ENCODE peak calls at places on chromosomes 12 and 14, in ten cellular contexts. One of them, this sample, is unnamed.

GRCh38 chr12:63918788-63919300 is 74.3 kb downstream of the SRGAP1 start:
- DNase-seq in GM20000: no peak
- DNase-seq in A172: peak; percentile 69
- DNase-seq in cortex of kidney: no peak
- DNase-seq in nephron progenitor cell: no peak
- DNase-seq in endothelial cell of umbilical vein: peak; percentile 81
- DNase-seq in cardiac fibroblast: peak; percentile 97
- DNase-seq in SK-N-SH: no peak
- DNase-seq in SHP77: no peak
- DNase-seq in H4: peak; percentile 95
- DNase-seq in this sample: no peak

GRCh38 chr12:57008113-57008687 is 1.9 kb upstream of the ZBTB39 start:
- DNase-seq in nephron progenitor cell: no peak
- DNase-seq in cardiac fibroblast: peak; percentile 77
- DNase-seq in H4: peak; percentile 67
- DNase-seq in SK-N-SH: peak; percentile 72
- DNase-seq in SHP77: peak; percentile 53
- DNase-seq in GM20000: peak; percentile 74
- DNase-seq in endothelial cell of umbilical vein: peak; percentile 73
- DNase-seq in cortex of kidney: no peak
- DNase-seq in A172: peak; percentile 50
- DNase-seq in this sample: peak; percentile 81

GRCh38 chr14:32403688-32404087 is 74.6 kb downstream of the AKAP6 start:
- DNase-seq in cardiac fibroblast: peak; percentile 29
- DNase-seq in H4: no peak
- DNase-seq in nephron progenitor cell: no peak
- DNase-seq in A172: no peak
- DNase-seq in cortex of kidney: no peak
- DNase-seq in GM20000: no peak
- DNase-seq in endothelial cell of umbilical vein: no peak
- DNase-seq in SHP77: no peak
- DNase-seq in SK-N-SH: no peak
- DNase-seq in this sample: no peak

GRCh38 chr14:21915814-21916213 is 242.2 kb upstream of the OR4E1 start:
- DNase-seq in endothelial cell of umbilical vein: peak; percentile 91
- DNase-seq in SHP77: no peak
- DNase-seq in cortex of kidney: no peak
- DNase-seq in A172: no peak
- DNase-seq in GM20000: no peak
- DNase-seq in SK-N-SH: no peak
- DNase-seq in nephron progenitor cell: no peak
- DNase-seq in cardiac fibroblast: peak; percentile 20
- DNase-seq in H4: peak; percentile 64
- DNase-seq in this sample: no peak

GRCh38 chr14:79551591-79551990 is 659.7 kb downstream of the DIO2 start:
- DNase-seq in SHP77: no peak
- DNase-seq in H4: no peak
- DNase-seq in GM20000: no peak
- DNase-seq in endothelial cell of umbilical vein: no peak
- DNase-seq in cortex of kidney: no peak
- DNase-seq in nephron progenitor cell: peak; percentile 3
- DNase-seq in SK-N-SH: no peak
- DNase-seq in cardiac fibroblast: no peak
- DNase-seq in A172: no peak
- DNase-seq in this sample: no peak

GRCh38 chr14:24241829-24242443 is 487 bp downstream of the TINF2 start:
- DNase-seq in GM20000: peak; percentile 89
- DNase-seq in nephron progenitor cell: peak; percentile 95
- DNase-seq in cardiac fibroblast: peak; percentile 93
- DNase-seq in A172: peak; percentile 26
- DNase-seq in H4: peak; percentile 78
- DNase-seq in SK-N-SH: peak; percentile 96
- DNase-seq in SHP77: peak; percentile 96
- DNase-seq in endothelial cell of umbilical vein: no peak
- DNase-seq in cortex of kidney: no peak
- DNase-seq in this sample: no peak

GRCh38 chr12:31989571-31989970 is 30.4 kb downstream of the RESF1 start:
- DNase-seq in nephron progenitor cell: no peak
- DNase-seq in A172: no peak
- DNase-seq in H4: no peak
- DNase-seq in GM20000: no peak
- DNase-seq in SHP77: no peak
- DNase-seq in SK-N-SH: no peak
- DNase-seq in cardiac fibroblast: no peak
- DNase-seq in cortex of kidney: no peak
- DNase-seq in endothelial cell of umbilical vein: no peak
- DNase-seq in this sample: no peak

GRCh38 chr12:76186507-76186906 is 102.0 kb upstream of the NAP1L1 start:
- DNase-seq in GM20000: no peak
- DNase-seq in cortex of kidney: no peak
- DNase-seq in cardiac fibroblast: no peak
- DNase-seq in nephron progenitor cell: no peak
- DNase-seq in A172: peak; percentile 59
- DNase-seq in SHP77: no peak
- DNase-seq in SK-N-SH: no peak
- DNase-seq in H4: no peak
- DNase-seq in endothelial cell of umbilical vein: no peak
- DNase-seq in this sample: no peak

GRCh38 chr12:111409403-111410228 is 3.9 kb downstream of the SH2B3 start:
- DNase-seq in nephron progenitor cell: peak; percentile 70
- DNase-seq in SK-N-SH: peak; percentile 80
- DNase-seq in A172: peak; percentile 95
- DNase-seq in SHP77: no peak
- DNase-seq in cortex of kidney: peak; percentile 6
- DNase-seq in GM20000: no peak
- DNase-seq in endothelial cell of umbilical vein: peak; percentile 84
- DNase-seq in H4: peak; percentile 59
- DNase-seq in cardiac fibroblast: peak; percentile 89
- DNase-seq in this sample: no peak

GRCh38 chr14:34539407-34540180 is at the start of gene EAPP:
- DNase-seq in GM20000: peak; percentile 94
- DNase-seq in H4: peak; percentile 97
- DNase-seq in nephron progenitor cell: peak; percentile 94
- DNase-seq in SK-N-SH: peak; percentile 96
- DNase-seq in SHP77: no peak
- DNase-seq in endothelial cell of umbilical vein: peak; percentile 96
- DNase-seq in cortex of kidney: no peak
- DNase-seq in cardiac fibroblast: peak; percentile 98
- DNase-seq in A172: peak; percentile 86
- DNase-seq in this sample: peak; percentile 98

GRCh38 chr14:100124551-100125088 is 34.8 kb downstream of the DEGS2 start:
- DNase-seq in nephron progenitor cell: no peak
- DNase-seq in A172: no peak
- DNase-seq in endothelial cell of umbilical vein: no peak
- DNase-seq in cortex of kidney: no peak
- DNase-seq in GM20000: no peak
- DNase-seq in H4: no peak
- DNase-seq in SK-N-SH: no peak
- DNase-seq in cardiac fibroblast: no peak
- DNase-seq in SHP77: no peak
- DNase-seq in this sample: no peak

GRCh38 chr12:20148241-20148640 is 220.1 kb upstream of the PDE3A start:
- DNase-seq in cardiac fibroblast: no peak
- DNase-seq in SHP77: no peak
- DNase-seq in A172: no peak
- DNase-seq in SK-N-SH: no peak
- DNase-seq in nephron progenitor cell: no peak
- DNase-seq in endothelial cell of umbilical vein: no peak
- DNase-seq in GM20000: no peak
- DNase-seq in H4: no peak
- DNase-seq in cortex of kidney: no peak
- DNase-seq in this sample: no peak

GRCh38 chr14:60647837-60648168 is 1.5 kb downstream of the SIX1 start:
- DNase-seq in SK-N-SH: no peak
- DNase-seq in SHP77: no peak
- DNase-seq in cardiac fibroblast: no peak
- DNase-seq in endothelial cell of umbilical vein: no peak
- DNase-seq in A172: no peak
- DNase-seq in cortex of kidney: no peak
- DNase-seq in GM20000: no peak
- DNase-seq in H4: no peak
- DNase-seq in nephron progenitor cell: no peak
- DNase-seq in this sample: no peak

GRCh38 chr14:73289308-73289707 is 52.0 kb downstream of the PAPLN start:
- DNase-seq in nephron progenitor cell: no peak
- DNase-seq in A172: no peak
- DNase-seq in endothelial cell of umbilical vein: no peak
- DNase-seq in H4: no peak
- DNase-seq in cortex of kidney: no peak
- DNase-seq in SHP77: no peak
- DNase-seq in SK-N-SH: no peak
- DNase-seq in cardiac fibroblast: no peak
- DNase-seq in GM20000: no peak
- DNase-seq in this sample: no peak

GRCh38 chr14:76268700-76269099 is 107.2 kb upstream of the ESRRB start:
- DNase-seq in cardiac fibroblast: no peak
- DNase-seq in A172: no peak
- DNase-seq in SK-N-SH: no peak
- DNase-seq in cortex of kidney: no peak
- DNase-seq in SHP77: no peak
- DNase-seq in GM20000: no peak
- DNase-seq in endothelial cell of umbilical vein: no peak
- DNase-seq in nephron progenitor cell: no peak
- DNase-seq in H4: no peak
- DNase-seq in this sample: no peak

GRCh38 chr12:2959194-2959507 is at the start of gene TEAD4:
- DNase-seq in H4: peak; percentile 81
- DNase-seq in GM20000: peak; percentile 87
- DNase-seq in endothelial cell of umbilical vein: peak; percentile 45
- DNase-seq in SK-N-SH: peak; percentile 94
- DNase-seq in cortex of kidney: no peak
- DNase-seq in nephron progenitor cell: peak; percentile 90
- DNase-seq in cardiac fibroblast: peak; percentile 74
- DNase-seq in SHP77: no peak
- DNase-seq in A172: peak; percentile 44
- DNase-seq in this sample: no peak

GRCh38 chr14:59482471-59483331 is 1.5 kb downstream of the L3HYPDH start:
- DNase-seq in GM20000: no peak
- DNase-seq in A172: peak; percentile 91
- DNase-seq in SHP77: no peak
- DNase-seq in endothelial cell of umbilical vein: peak; percentile 73
- DNase-seq in SK-N-SH: no peak
- DNase-seq in cortex of kidney: no peak
- DNase-seq in nephron progenitor cell: no peak
- DNase-seq in H4: peak; percentile 88
- DNase-seq in cardiac fibroblast: peak; percentile 95
- DNase-seq in this sample: peak; percentile 41

GRCh38 chr12:56677680-56678079 is 10.4 kb downstream of the PTGES3 start:
- DNase-seq in A172: no peak
- DNase-seq in nephron progenitor cell: no peak
- DNase-seq in SK-N-SH: no peak
- DNase-seq in SHP77: no peak
- DNase-seq in cardiac fibroblast: no peak
- DNase-seq in H4: no peak
- DNase-seq in endothelial cell of umbilical vein: no peak
- DNase-seq in GM20000: peak; percentile 19
- DNase-seq in cortex of kidney: no peak
- DNase-seq in this sample: no peak

GRCh38 chr12:25979059-25979458 is 20.6 kb downstream of the RASSF8 start:
- DNase-seq in cortex of kidney: no peak
- DNase-seq in GM20000: no peak
- DNase-seq in SK-N-SH: no peak
- DNase-seq in A172: no peak
- DNase-seq in H4: no peak
- DNase-seq in SHP77: no peak
- DNase-seq in cardiac fibroblast: no peak
- DNase-seq in nephron progenitor cell: no peak
- DNase-seq in endothelial cell of umbilical vein: no peak
- DNase-seq in this sample: no peak

GRCh38 chr12:1875608-1876007 is 42.8 kb downstream of the CACNA2D4 start:
- DNase-seq in SHP77: no peak
- DNase-seq in endothelial cell of umbilical vein: no peak
- DNase-seq in nephron progenitor cell: no peak
- DNase-seq in cardiac fibroblast: no peak
- DNase-seq in cortex of kidney: no peak
- DNase-seq in GM20000: no peak
- DNase-seq in H4: no peak
- DNase-seq in SK-N-SH: no peak
- DNase-seq in A172: no peak
- DNase-seq in this sample: no peak

GRCh38 chr12:48302161-48302896 is 48.4 kb downstream of the ZNF641 start:
- DNase-seq in cardiac fibroblast: no peak
- DNase-seq in A172: no peak
- DNase-seq in nephron progenitor cell: no peak
- DNase-seq in H4: no peak
- DNase-seq in SHP77: no peak
- DNase-seq in GM20000: no peak
- DNase-seq in SK-N-SH: no peak
- DNase-seq in endothelial cell of umbilical vein: no peak
- DNase-seq in cortex of kidney: no peak
- DNase-seq in this sample: no peak

This sample was measured in pons.